ENCODE peak calls at places on chromosomes 1 and 21, in ten cellular contexts. S is psoas muscle, D is stomach, Y is fibroblast of pulmonary artery, E is lower leg skin, C is fibroblast of lung, T is foreskin fibroblast, P is ovary, B is mesendoderm, M is thoracic aorta. V is an unnamed sample.
A peak's percentile ranks its signal among the peaks of the same experiment; 100 is the strongest.

GRCh38 chr1:151513626-151514101 is 2.5 kb downstream of the CGN start:
- DNase-seq in S (no peak), D (peak; percentile 85), B (peak; percentile 80), Y (no peak), M (no peak), E (no peak), P (no peak), T (no peak), C (no peak), V (peak; percentile 19)

GRCh38 chr1:207001492-207002245 is 30.9 kb downstream of the C1orf116 start:
- DNase-seq in E (no peak), S (no peak), B (no peak), T (no peak), C (no peak), Y (no peak), P (no peak), M (no peak), D (no peak), V (no peak)

GRCh38 chr1:117567976-117568375 is 37.9 kb upstream of the TENT5C start:
- DNase-seq in T (no peak), M (no peak), Y (no peak), D (no peak), S (no peak), P (no peak), B (no peak), E (peak; percentile 7), C (no peak), V (no peak)

GRCh38 chr1:107879927-107880326 is 85.1 kb downstream of the VAV3 start:
- DNase-seq in M (no peak), B (no peak), C (no peak), E (no peak), D (no peak), P (no peak), T (no peak), S (no peak), Y (peak; percentile 28), V (peak; percentile 20)

GRCh38 chr1:205144046-205144720 is 22.4 kb upstream of the RBBP5 start:
- DNase-seq in D (no peak), C (no peak), M (no peak), S (no peak), E (no peak), Y (no peak), T (no peak), P (no peak), B (no peak), V (no peak)

GRCh38 chr1:239197871-239198270 is 188.5 kb upstream of the CHRM3 start:
- DNase-seq in T (no peak), E (no peak), Y (no peak), S (no peak), B (no peak), P (no peak), C (no peak), D (no peak), M (no peak), V (no peak)

GRCh38 chr21:45513003-45513706 is 29.1 kb downstream of the SLC19A1 start:
- DNase-seq in C (no peak), B (no peak), D (peak; percentile 91), E (no peak), T (no peak), S (peak; percentile 38), P (peak; percentile 38), Y (no peak), M (no peak), V (no peak)

GRCh38 chr1:37887986-37888700 is 28.8 kb upstream of the MTF1 start:
- DNase-seq in C (no peak), M (no peak), E (no peak), S (no peak), T (no peak), D (no peak), P (no peak), Y (no peak), B (no peak), V (no peak)

GRCh38 chr1:231284441-231284840 is 43.4 kb downstream of the GNPAT start:
- DNase-seq in M (no peak), Y (no peak), T (no peak), E (no peak), B (peak; percentile 82), C (no peak), S (no peak), D (no peak), P (no peak), V (no peak)

DNA sequence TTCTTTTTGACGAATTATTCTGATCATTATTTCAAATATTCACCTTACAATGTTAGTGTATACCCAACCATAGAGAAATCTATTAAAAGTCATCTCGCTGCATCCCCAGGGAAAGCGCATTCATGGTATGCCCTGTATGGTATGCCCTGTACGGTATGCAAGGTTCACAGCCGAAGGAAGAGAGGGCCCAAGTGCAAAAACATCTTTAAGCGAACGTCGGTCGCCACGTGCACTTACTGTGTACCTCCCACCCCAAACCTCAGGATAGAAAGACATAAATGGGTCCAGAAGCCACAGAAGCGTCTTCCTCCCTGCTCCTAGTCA is 14.4 kb downstream of the HLX start:
- DNase-seq in D (no peak), S (no peak), C (no peak), M (no peak), P (no peak), Y (no peak), B (no peak), T (no peak), E (no peak), V (no peak)
- H3K4me3 ChIP-seq in D (peak overlapping the region; percentile 31), S (peak overlapping the region; percentile 55), C (peak overlapping the region; percentile 20), M (peak overlapping the region; percentile 68), P (no peak overlapping the region), Y (peak overlapping the region; percentile 36), B (no peak overlapping the region), T (peak overlapping the region; percentile 42), E (no peak overlapping the region), V (peak overlapping the region; percentile 2)

GRCh38 chr21:38668067-38668466 is 137.7 kb upstream of the ETS2 start:
- DNase-seq in P (no peak), S (no peak), B (no peak), T (no peak), Y (no peak), C (no peak), E (no peak), D (no peak), M (no peak), V (no peak)

GRCh38 chr21:38671716-38672115 is 134.0 kb upstream of the ETS2 start:
- DNase-seq in C (peak; percentile 26), M (no peak), B (no peak), E (no peak), D (no peak), S (no peak), P (no peak), Y (peak; percentile 35), T (no peak), V (no peak)

GRCh38 chr21:38667466-38667865 is 138.3 kb upstream of the ETS2 start:
- DNase-seq in M (no peak), E (no peak), P (no peak), Y (no peak), B (no peak), T (no peak), C (no peak), D (no peak), S (no peak), V (no peak)

GRCh38 chr21:38668501-38668900 is 137.2 kb upstream of the ETS2 start:
- DNase-seq in S (no peak), Y (no peak), T (no peak), E (no peak), P (no peak), D (no peak), M (no peak), B (no peak), C (no peak), V (no peak)

DNA sequence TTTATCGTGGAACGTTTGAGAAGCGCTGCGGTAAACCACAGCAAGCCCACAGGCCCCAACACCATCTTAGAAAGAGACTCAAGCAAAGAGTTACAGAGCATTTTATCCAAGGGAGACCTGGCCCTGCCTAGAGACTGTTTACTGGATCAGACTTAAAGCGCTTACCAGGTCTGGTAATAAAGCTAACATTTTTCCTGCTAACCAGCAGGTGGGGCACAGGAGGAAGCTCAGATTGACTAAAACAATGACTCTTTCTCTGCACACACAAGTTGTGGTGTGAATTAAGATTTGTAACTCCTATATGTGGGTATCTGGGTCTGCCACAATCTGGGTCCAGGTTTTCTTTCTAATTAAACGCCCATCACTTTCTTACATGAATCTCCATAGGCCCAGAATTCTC is 136.5 kb upstream of the ETS2 start:
- DNase-seq in B (peak; percentile 49), S (no peak), E (no peak), P (no peak), Y (peak; percentile 60), M (no peak), T (no peak), C (peak; percentile 37), D (no peak), V (peak; percentile 36)
- H3K4me3 ChIP-seq in B (no peak overlapping the region), S (no peak overlapping the region), E (no peak overlapping the region), P (no peak overlapping the region), Y (no peak overlapping the region), M (no peak overlapping the region), T (no peak overlapping the region), C (no peak overlapping the region), D (no peak overlapping the region), V (no peak overlapping the region)

DNA sequence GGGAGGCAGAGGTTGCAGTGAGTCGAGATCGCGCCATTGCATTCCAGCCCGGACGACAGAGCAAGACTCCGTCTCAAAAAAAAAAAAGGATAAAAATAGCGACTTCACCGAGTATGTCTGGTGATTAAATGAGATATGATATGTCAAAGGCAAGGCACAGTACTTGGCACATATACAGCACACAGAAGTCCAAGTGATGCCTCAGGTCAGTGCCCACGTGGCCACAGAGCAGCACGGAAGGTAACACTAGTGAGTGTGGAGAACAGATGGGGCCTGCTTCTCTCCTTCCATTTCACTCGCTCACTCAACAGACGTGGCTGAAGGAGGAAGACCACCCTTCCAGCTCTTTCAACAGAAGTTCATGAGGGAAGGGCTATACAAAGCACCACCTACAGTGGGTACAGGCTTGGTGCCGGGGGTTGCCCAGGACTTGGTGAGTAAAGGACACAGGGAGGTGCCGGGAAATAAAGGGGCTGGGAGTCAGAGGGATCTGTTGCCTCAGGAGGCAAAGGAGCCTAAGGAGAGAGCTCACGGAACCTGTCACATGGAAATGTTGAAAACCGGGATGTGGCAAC is 8.9 kb downstream of the CSRP1 start:
- DNase-seq in S (no peak), P (no peak), B (no peak), M (no peak), C (no peak), T (no peak), D (no peak), Y (no peak), E (no peak), V (no peak)
- H3K4me3 ChIP-seq in S (no peak overlapping the region), P (no peak overlapping the region), B (no peak overlapping the region), M (no peak overlapping the region), C (no peak overlapping the region), T (no peak overlapping the region), D (no peak overlapping the region), Y (no peak overlapping the region), E (no peak overlapping the region), V (no peak overlapping the region)

DNA sequence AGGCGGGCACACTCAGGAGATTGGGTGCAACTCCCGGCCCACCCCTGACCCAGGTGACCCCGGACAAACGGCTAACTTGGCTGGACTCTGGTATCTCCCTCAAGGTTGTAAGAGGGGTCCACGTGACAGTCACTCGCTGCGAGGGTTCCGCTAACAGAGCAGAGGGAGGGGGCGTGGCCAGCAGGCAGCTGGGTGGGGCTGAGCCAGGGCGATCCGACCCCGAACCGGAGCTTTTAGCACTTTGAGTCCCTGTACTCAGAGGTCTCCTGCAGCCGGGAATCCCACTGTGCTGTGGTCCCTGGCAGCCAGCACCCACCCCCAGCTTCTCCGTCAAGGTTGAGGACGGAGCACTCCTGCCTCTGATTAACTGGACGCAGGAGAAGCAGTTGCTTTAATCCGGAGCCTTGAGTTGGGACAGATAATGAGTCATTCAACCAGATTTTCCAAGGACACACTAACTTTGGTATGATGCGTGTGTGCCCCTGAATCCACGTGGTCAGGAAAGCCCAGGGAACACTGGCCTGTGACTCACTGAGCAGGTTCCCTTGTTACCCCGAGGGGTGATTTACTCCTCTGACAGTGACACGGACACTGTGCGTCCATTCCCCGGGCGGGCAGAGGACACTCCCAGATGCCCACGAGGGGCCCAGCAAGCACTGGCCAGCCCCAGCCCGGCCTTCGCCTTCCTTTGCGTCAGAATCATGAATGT is 16.8 kb downstream of the TRPM2 start:
- DNase-seq in Y (peak; percentile 13), D (peak; percentile 45), T (peak; percentile 56), C (peak; percentile 5), B (no peak), P (peak; percentile 74), M (no peak), S (no peak), E (no peak), V (peak; percentile 73)
- H3K4me3 ChIP-seq in Y (no peak overlapping the region), D (peak overlapping the region; percentile 22), T (no peak overlapping the region), C (no peak overlapping the region), B (no peak overlapping the region), P (no peak overlapping the region), M (no peak overlapping the region), S (peak overlapping the region; percentile 18), E (no peak overlapping the region), V (no peak overlapping the region)